ENCODE peak calls at places on chromosomes 13 and 19, in eight cellular contexts. V is mesendoderm; R is CD4-positive, CD25-positive, alpha-beta regulatory T cell; X is PC-9; Q is neural progenitor cell; I is lung; F is upper lobe of left lung; Y is GM23248. T is an unnamed sample.

GRCh38 chr13:57665471-57665870 is 33.9 kb downstream of the PCDH17 start:
- DNase-seq in V (no peak), R (no peak), X (no peak), Q (no peak), I (no peak), F (no peak), Y (no peak), T (no peak)

GRCh38 chr13:40562975-40563349 is 103.5 kb downstream of the FOXO1 start:
- DNase-seq in V (no peak), R (peak; percentile 41), X (no peak), Q (no peak), I (no peak), F (peak; percentile 64), Y (no peak), T (no peak)

GRCh38 chr13:111270126-111270525 is 50.3 kb upstream of the TEX29 start:
- DNase-seq in V (no peak), R (no peak), X (no peak), Q (no peak), I (no peak), F (no peak), Y (peak; percentile 16), T (no peak)

GRCh38 chr19:32363175-32363574 is 17.8 kb downstream of the ZNF507 start:
- DNase-seq in V (no peak), R (no peak), X (peak; percentile 34), Q (no peak), I (no peak), F (no peak), Y (no peak), T (no peak)

GRCh38 chr19:7637374-7638256 is 705 bp downstream of the STXBP2 start:
- DNase-seq in V (no peak), R (peak; percentile 24), X (peak; percentile 41), Q (peak; percentile 36), I (peak; percentile 74), F (peak; percentile 85), Y (no peak), T (peak; percentile 49)

GRCh38 chr19:48741222-48741999 is 1.0 kb upstream of the RASIP1 start:
- DNase-seq in V (peak; percentile 52), R (peak; percentile 36), X (peak; percentile 31), Q (peak; percentile 71), I (no peak), F (peak; percentile 91), Y (peak; percentile 33), T (peak; percentile 74)

GRCh38 chr13:22736084-22736767 is 444.6 kb upstream of the SGCG start:
- DNase-seq in V (no peak), R (no peak), X (no peak), Q (no peak), I (no peak), F (peak; percentile 74), Y (no peak), T (no peak)

GRCh38 chr13:99290890-99291289 is 16.3 kb downstream of the GPR183 start:
- DNase-seq in V (no peak), R (no peak), X (no peak), Q (no peak), I (no peak), F (no peak), Y (no peak), T (no peak)

GRCh38 chr19:43711751-43712355 is 4.0 kb upstream of the IRGC start:
- DNase-seq in V (no peak), R (no peak), X (peak; percentile 39), Q (no peak), I (no peak), F (no peak), Y (no peak), T (no peak)

GRCh38 chr19:40640744-40641143 is 39.6 kb downstream of the LTBP4 start:
- DNase-seq in V (no peak), R (no peak), X (no peak), Q (no peak), I (no peak), F (no peak), Y (no peak), T (no peak)

GRCh38 chr19:7522923-7523667 is 671 bp downstream of the MCOLN1 start:
- DNase-seq in V (no peak), R (no peak), X (no peak), Q (peak; percentile 42), I (no peak), F (no peak), Y (peak; percentile 70), T (no peak)

GRCh38 chr19:14383898-14384669 is 2.8 kb downstream of the ADGRE5 start:
- DNase-seq in V (peak; percentile 44), R (peak; percentile 46), X (peak; percentile 14), Q (no peak), I (peak; percentile 60), F (no peak), Y (peak; percentile 88), T (no peak)

GRCh38 chr13:29752175-29752574 is 98.2 kb downstream of the UBL3 start:
- DNase-seq in V (no peak), R (no peak), X (no peak), Q (no peak), I (no peak), F (no peak), Y (no peak), T (no peak)

DNA sequence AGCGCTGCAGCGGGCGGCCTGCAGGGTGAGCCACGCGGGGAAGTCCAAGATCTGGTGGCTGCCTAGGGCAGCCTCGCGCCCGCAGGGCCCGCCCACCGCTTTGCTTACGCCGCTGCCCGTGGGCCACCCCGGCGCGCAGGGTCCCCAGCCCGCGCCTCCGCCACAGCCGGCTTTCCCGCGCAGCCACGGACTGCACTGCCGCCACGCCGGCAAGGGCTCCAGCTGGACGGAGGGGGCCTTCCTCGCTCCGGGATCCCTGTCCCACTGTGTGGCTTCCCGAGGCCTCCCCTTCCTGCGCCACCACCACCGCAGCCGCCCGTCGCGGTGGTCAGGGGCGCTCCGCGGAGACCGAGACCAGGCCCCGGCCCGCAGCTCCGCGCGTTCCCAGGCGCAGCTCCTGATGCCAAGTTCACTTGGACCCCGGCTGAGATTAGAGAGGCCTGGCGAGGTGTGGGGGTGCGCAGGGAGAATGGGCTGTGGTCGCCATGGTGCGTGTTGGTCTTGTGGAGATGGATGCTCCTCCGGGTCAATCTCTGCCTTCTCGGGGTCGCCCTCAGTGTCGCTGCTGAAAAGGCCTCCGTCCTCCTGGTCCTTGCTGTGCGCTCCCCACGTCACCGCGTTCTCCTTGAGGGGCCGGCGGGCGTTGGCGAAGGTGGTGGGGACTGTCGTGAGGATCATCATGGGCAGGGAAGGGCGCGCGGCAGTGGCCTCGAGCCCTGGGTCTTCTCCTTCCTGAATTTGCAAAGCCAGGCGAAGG is 17.9 kb upstream of the RNF17 start:
- DNase-seq in V (peak; percentile 11), R (no peak), X (no peak), Q (peak; percentile 31), I (no peak), F (peak; percentile 80), Y (peak; percentile 12), T (peak; percentile 59)
- H3K4me3 ChIP-seq in V (no peak overlapping the region), R (no peak overlapping the region), X (no peak overlapping the region), Q (peak overlapping the region; percentile 45), I (no peak overlapping the region), F (no peak overlapping the region), Y (no peak overlapping the region), T (no peak overlapping the region)

GRCh38 chr19:3274245-3275067 is 50.0 kb downstream of the CELF5 start:
- DNase-seq in V (no peak), R (no peak), X (no peak), Q (no peak), I (no peak), F (no peak), Y (no peak), T (no peak)
- H3K27me3 ChIP-seq in V (no peaks in the 10 kb centered on the region), R (peaks cover 7% of the 10 kb centered on the region), X (peaks cover 8% of the 10 kb centered on the region), Q (peaks cover 11% of the 10 kb centered on the region), I (peaks cover 7% of the 10 kb centered on the region), F (peaks cover 13% of the 10 kb centered on the region), Y (peaks cover 27% of the 10 kb centered on the region), T (no peaks in the 10 kb centered on the region)

DNA sequence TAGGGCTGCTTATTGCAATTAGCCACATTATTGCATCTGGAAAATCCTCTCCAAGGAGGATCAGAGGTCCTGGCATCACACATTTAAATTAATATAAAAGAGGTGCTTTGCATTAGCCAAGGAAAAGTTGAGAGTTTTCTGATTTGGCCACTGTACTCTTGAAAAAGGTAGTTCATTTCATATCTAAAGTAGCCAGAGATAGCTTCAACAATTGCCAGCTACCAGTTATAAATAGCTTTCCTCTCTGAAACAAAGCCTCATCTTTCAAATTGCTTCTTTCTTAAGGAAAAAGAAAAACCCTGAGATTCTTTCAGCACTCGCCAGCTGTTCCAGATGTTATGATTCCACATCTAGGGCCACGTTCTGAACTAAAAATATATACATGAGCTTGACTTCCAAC is 69.6 kb downstream of the ERCC5 start:
- DNase-seq in V (no peak), R (no peak), X (no peak), Q (no peak), I (no peak), F (no peak), Y (no peak), T (no peak)
- H3K4me3 ChIP-seq in V (no peak overlapping the region), R (no peak overlapping the region), X (no peak overlapping the region), Q (no peak overlapping the region), I (no peak overlapping the region), F (no peak overlapping the region), Y (no peak overlapping the region), T (no peak overlapping the region)

DNA sequence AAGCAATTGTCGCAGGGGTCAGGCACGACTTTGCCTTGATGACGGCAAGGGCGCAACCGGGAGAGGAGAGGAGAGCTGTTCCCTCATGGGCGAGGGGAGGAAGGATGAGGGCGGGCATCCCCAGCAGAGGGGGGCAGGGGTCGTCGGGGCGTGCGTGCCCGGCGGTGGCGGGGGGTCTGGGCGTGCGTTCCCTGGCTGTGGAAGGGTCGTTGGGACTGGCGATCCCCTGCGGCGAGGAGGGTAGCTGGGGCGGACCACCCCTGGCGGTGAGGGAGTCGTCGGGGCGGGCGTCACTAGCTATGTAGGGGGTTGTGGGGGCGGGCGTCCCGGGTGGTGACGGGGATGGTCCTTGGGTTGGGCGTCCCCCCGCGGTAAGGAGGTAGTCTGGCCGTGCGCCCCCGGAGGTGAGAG is 1.7 kb downstream of the COMP start:
- DNase-seq in V (no peak), R (no peak), X (no peak), Q (no peak), I (no peak), F (peak; percentile 73), Y (no peak), T (no peak)
- H3K27me3 ChIP-seq in V (peaks cover 58% of the 10 kb centered on the region), R (peaks cover 9% of the 10 kb centered on the region), X (peaks cover 5% of the 10 kb centered on the region), Q (peaks cover 100% of the 10 kb centered on the region), I (no peaks in the 10 kb centered on the region), F (peaks cover 63% of the 10 kb centered on the region), Y (peaks cover 44% of the 10 kb centered on the region), T (peaks cover 7% of the 10 kb centered on the region)

T was measured in pancreas.